ENCODE peak calls at places on chromosomes 7 and 10, in ten cellular contexts. F is HCT116, P is thyroid gland, T is body of pancreas, V is testis, X is uterus, Y is transverse colon, D is prostate gland, E is ovary, G is A549. I is an unnamed sample.

GRCh38 chr7:101804642-101805401 is 12.6 kb upstream of the CUX1 start:
- DNase-seq in F (peak; percentile 59), P (peak; percentile 35), T (peak; percentile 47), V (no peak), X (no peak), Y (peak; percentile 34), D (no peak), E (no peak), G (peak; percentile 49), I (peak; percentile 30)

GRCh38 chr7:132276986-132277716 is 299.1 kb downstream of the PLXNA4 start:
- DNase-seq in F (no peak), P (no peak), T (no peak), V (no peak), X (no peak), Y (no peak), D (no peak), E (no peak), G (peak; percentile 77), I (no peak)

GRCh38 chr7:4713183-4713784 is 31.2 kb downstream of the FOXK1 start:
- DNase-seq in F (no peak), P (no peak), T (no peak), V (no peak), X (peak; percentile 56), Y (peak; percentile 32), D (no peak), E (no peak), G (no peak), I (no peak)

GRCh38 chr7:22980422-22980821 is 33.5 kb downstream of the HYCC1 start:
- DNase-seq in F (no peak), P (no peak), T (no peak), V (no peak), X (no peak), Y (no peak), D (no peak), E (no peak), G (no peak), I (no peak)

GRCh38 chr7:7761340-7761973 is 43.0 kb upstream of the RPA3 start:
- DNase-seq in F (peak; percentile 26), P (no peak), T (no peak), V (no peak), X (no peak), Y (no peak), D (no peak), E (no peak), G (peak; percentile 12), I (no peak)

GRCh38 chr7:129468087-129468486 is 33.9 kb downstream of the STRIP2 start:
- DNase-seq in F (no peak), P (peak; percentile 17), T (no peak), V (no peak), X (no peak), Y (no peak), D (no peak), E (no peak), G (no peak), I (no peak)

GRCh38 chr10:43105119-43105792 is 28.4 kb downstream of the RET start:
- DNase-seq in F (peak; percentile 41), P (peak; percentile 66), T (peak; percentile 67), V (peak; percentile 71), X (peak; percentile 80), Y (peak; percentile 75), D (peak; percentile 55), E (peak; percentile 79), G (peak; percentile 81), I (peak; percentile 75)

GRCh38 chr10:118027397-118027796 is 19.3 kb downstream of the RAB11FIP2 start:
- DNase-seq in F (no peak), P (no peak), T (no peak), V (peak; percentile 40), X (no peak), Y (no peak), D (no peak), E (no peak), G (no peak), I (no peak)

GRCh38 chr10:78336402-78336791 is 302.7 kb downstream of the RPS24 start:
- DNase-seq in F (no peak), P (no peak), T (peak; percentile 5), V (no peak), X (peak; percentile 36), Y (no peak), D (peak; percentile 0), E (no peak), G (no peak), I (peak; percentile 10)

GRCh38 chr7:158235862-158236261 is 351.8 kb downstream of the PTPRN2 start:
- DNase-seq in F (no peak), P (no peak), T (no peak), V (no peak), X (no peak), Y (no peak), D (no peak), E (no peak), G (no peak), I (no peak)

GRCh38 chr10:62433181-62433692 is 59.1 kb downstream of the ZNF365 start:
- DNase-seq in F (peak; percentile 35), P (no peak), T (peak; percentile 13), V (peak; percentile 38), X (peak; percentile 81), Y (no peak), D (no peak), E (no peak), G (peak; percentile 76), I (no peak)

GRCh38 chr7:42805601-42806000 is 106.3 kb downstream of the C7orf25 start:
- DNase-seq in F (no peak), P (no peak), T (no peak), V (no peak), X (no peak), Y (no peak), D (no peak), E (no peak), G (no peak), I (no peak)

GRCh38 chr10:11178606-11179221 is 161.0 kb downstream of the CELF2 start:
- DNase-seq in F (no peak), P (peak; percentile 15), T (peak; percentile 23), V (peak; percentile 27), X (no peak), Y (peak; percentile 73), D (no peak), E (no peak), G (no peak), I (peak; percentile 47)

GRCh38 chr10:11180228-11180627 is 162.6 kb downstream of the CELF2 start:
- DNase-seq in F (no peak), P (no peak), T (no peak), V (no peak), X (no peak), Y (peak; percentile 35), D (no peak), E (no peak), G (no peak), I (peak; percentile 30)

GRCh38 chr10:11181996-11182395 is 164.3 kb downstream of the CELF2 start:
- DNase-seq in F (no peak), P (peak; percentile 58), T (peak; percentile 50), V (peak; percentile 54), X (peak; percentile 54), Y (no peak), D (no peak), E (peak; percentile 75), G (no peak), I (no peak)

GRCh38 chr10:11177926-11178453 is 160.3 kb downstream of the CELF2 start:
- DNase-seq in F (no peak), P (no peak), T (peak; percentile 14), V (no peak), X (no peak), Y (peak; percentile 41), D (no peak), E (no peak), G (no peak), I (no peak)

DNA sequence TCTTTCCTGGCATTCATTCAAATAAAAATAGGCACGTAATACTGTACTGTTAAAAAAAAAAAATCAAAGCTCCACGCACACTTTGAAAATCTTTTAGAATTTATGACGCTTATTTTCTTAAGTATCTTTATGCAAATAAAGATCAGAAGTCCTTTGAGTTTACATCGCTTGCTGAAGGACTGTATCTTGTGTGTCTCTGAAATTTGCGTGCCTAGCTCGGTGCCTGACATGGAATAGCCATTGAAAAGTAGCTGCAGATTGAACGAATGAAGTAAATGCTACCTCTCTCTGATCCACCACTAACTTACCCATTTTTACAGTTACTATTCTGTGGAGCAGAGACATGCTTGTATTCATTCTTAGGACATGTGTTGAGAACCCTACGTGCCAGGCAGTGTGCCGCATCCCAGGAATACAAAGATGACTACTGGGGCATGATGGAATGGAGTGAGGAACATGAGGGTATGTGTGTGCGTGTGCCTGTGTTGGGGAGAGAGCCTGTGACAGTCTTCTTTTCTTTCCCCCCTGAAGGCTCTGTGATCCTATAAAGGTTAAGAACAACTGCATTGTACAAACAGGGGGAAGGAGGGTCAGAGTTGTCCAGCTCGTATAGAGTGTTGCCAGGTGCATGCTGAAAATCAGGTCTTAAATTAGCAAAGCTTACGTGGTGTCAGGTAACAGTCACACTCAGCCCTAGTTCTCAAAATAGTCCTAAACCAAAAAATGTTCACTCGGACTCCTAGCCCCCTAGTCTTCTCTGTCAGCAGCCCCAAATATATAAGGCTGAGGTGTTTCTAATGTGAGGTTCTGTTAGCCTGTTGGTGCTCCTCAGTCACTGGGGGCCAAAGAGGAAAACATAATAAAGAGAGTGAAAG is 161.8 kb downstream of the CELF2 start:
- DNase-seq in F (no peak), P (no peak), T (no peak), V (no peak), X (no peak), Y (no peak), D (no peak), E (no peak), G (no peak), I (no peak)
- TF ChIP-seq POLR2A in F (no peak), P (no peak), T (no peak), V (no peak), X (no peak), Y (no peak), D (no peak), E (no peak), G (no peak), I (no peak)

DNA sequence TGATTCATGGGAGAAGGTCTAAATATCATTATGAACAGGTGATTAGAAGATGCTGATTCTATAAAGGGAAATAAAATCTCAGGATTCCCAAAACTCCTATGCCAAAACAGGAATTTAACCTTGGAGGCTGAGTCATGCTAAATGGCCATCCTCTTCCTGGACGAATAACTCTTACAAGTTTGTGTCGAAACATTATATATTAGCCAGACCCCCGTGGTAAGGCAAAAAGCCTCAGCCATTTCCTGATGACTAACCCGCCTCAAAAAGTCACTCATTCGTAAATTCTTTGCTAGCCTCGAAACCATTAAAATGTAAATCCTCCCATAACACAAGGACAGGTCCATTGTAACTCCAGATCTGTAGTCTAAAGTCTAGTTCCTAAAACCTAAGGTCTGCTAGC is 32.0 kb downstream of the CUL2 start:
- DNase-seq in F (no peak), P (no peak), T (no peak), V (no peak), X (no peak), Y (no peak), D (no peak), E (no peak), G (peak; percentile 44), I (no peak)
- TF ChIP-seq POLR2A in F (no peak), P (no peak), T (no peak), V (no peak), X (no peak), Y (no peak), D (no peak), E (no peak), G (no peak), I (no peak)

GRCh38 chr7:18520450-18521235 is 25.1 kb downstream of the HDAC9 start:
- DNase-seq in F (no peak), P (no peak), T (no peak), V (no peak), X (no peak), Y (no peak), D (no peak), E (no peak), G (no peak), I (no peak)
- TF ChIP-seq POLR2A in F (no peak), P (no peak), T (no peak), V (no peak), X (no peak), Y (no peak), D (no peak), E (no peak), G (no peak), I (no peak)

GRCh38 chr7:44072364-44073231 is 7.2 kb upstream of the PGAM2 start:
- DNase-seq in F (peak; percentile 48), P (peak; percentile 48), T (peak; percentile 63), V (peak; percentile 81), X (peak; percentile 76), Y (peak; percentile 71), D (peak; percentile 31), E (peak; percentile 88), G (peak; percentile 78), I (peak; percentile 65)
- TF ChIP-seq POLR2A in F (no peak), P (no peak), T (no peak), V (no peak), X (no peak), Y (no peak), D (no peak), E (no peak), G (no peak), I (no peak)

I was measured in stomach.